ENCODE peak calls at places on chromosomes 2 and 18, in four cellular contexts. I is psoas muscle, Q is HL-60, J is aorta. Z is an unnamed sample.

GRCh38 chr2:207423886-207424285 is 105.9 kb upstream of the CREB1 start:
- DNase-seq in I (no peak), J (no peak), Q (peak), Z (peak)

GRCh38 chr2:208150956-208151355 is 5.0 kb upstream of the CRYGB start:
- DNase-seq in I (no peak), J (no peak), Q (peak), Z (no peak)

GRCh38 chr2:190410171-190410570 is 2.0 kb downstream of the MFSD6 start:
- DNase-seq in Q (peak), J (no peak), I (no peak), Z (no peak)

GRCh38 chr2:43149482-43150107 is 76.8 kb downstream of the ZFP36L2 start:
- DNase-seq in J (no peak), I (no peak), Q (no peak), Z (no peak)

GRCh38 chr2:185700883-185701282 is 37.7 kb upstream of the FSIP2 start:
- DNase-seq in J (no peak), I (no peak), Q (no peak), Z (no peak)

GRCh38 chr2:239893236-239893515 is 132.0 kb downstream of the NDUFA10 start:
- DNase-seq in J (no peak), Q (no peak), I (no peak), Z (no peak)

GRCh38 chr2:157822993-157823392 is 53.1 kb downstream of the ACVR1 start:
- DNase-seq in J (no peak), I (no peak), Q (no peak), Z (no peak)

GRCh38 chr18:55076643-55077218 is 117.5 kb upstream of the CCDC68 start:
- DNase-seq in Q (no peak), J (peak), I (no peak), Z (no peak)

GRCh38 chr2:208915401-208915800 is 508.4 kb upstream of the MAP2 start:
- DNase-seq in I (no peak), Q (no peak), J (no peak), Z (no peak)

GRCh38 chr18:42310956-42311355 is 355.9 kb downstream of the PIK3C3 start:
- DNase-seq in Q (no peak), J (no peak), I (peak), Z (peak)

GRCh38 chr18:75478996-75479870 is 51.7 kb upstream of the SMIM21 start:
- DNase-seq in J (no peak), Q (peak), I (no peak), Z (peak)

GRCh38 chr18:13112982-13113381 is 105.6 kb upstream of the LDLRAD4 start:
- DNase-seq in Q (no peak), J (no peak), I (peak), Z (no peak)

GRCh38 chr2:134401081-134401497 is 147.2 kb downstream of the MGAT5 start:
- DNase-seq in I (peak), J (peak), Q (no peak), Z (no peak)

GRCh38 chr18:79516441-79516931 is 120.8 kb downstream of the NFATC1 start:
- DNase-seq in J (no peak), Q (no peak), I (no peak), Z (no peak)

GRCh38 chr2:212294816-212295215 is 243.8 kb downstream of the ERBB4 start:
- DNase-seq in Q (no peak), J (no peak), I (no peak), Z (no peak)

GRCh38 chr2:203510256-203510940 is 24.7 kb downstream of the RAPH1 start:
- DNase-seq in Q (no peak), J (no peak), I (no peak), Z (no peak)

GRCh38 chr2:121093735-121094520 is 191.1 kb downstream of the TFCP2L1 start:
- DNase-seq in I (no peak), J (no peak), Q (no peak), Z (no peak)

GRCh38 chr2:202140522-202141292 is 67.7 kb downstream of the KIAA2012 start:
- DNase-seq in J (no peak), Q (no peak), I (no peak), Z (no peak)

GRCh38 chr2:207617011-207617671 is 8.1 kb downstream of the METTL21A start:
- DNase-seq in I (no peak), Q (no peak), J (no peak), Z (no peak)

GRCh38 chr2:31523871-31524492 is 56.8 kb downstream of the SRD5A2 start:
- DNase-seq in I (no peak), J (peak), Q (peak), Z (no peak)

GRCh38 chr18:48805826-48806535 is 144.8 kb downstream of the SMAD7 start:
- DNase-seq in Q (no peak), I (no peak), J (no peak), Z (no peak)

GRCh38 chr18:49072524-49072934 is 121.8 kb upstream of the SMAD7 start:
- DNase-seq in Q (no peak), I (no peak), J (no peak), Z (no peak)

GRCh38 chr2:3633089-3633981 is 24.7 kb upstream of the ALLC start:
- DNase-seq in Q (no peak), J (peak), I (no peak), Z (peak)

GRCh38 chr2:96315400-96316071 is 9.6 kb upstream of the ITPRIPL1 start:
- DNase-seq in J (no peak), Q (peak), I (no peak), Z (no peak)

GRCh38 chr2:27264253-27264752 is 1.5 kb upstream of the SLC30A3 start:
- DNase-seq in I (no peak), Q (no peak), J (no peak), Z (no peak)

GRCh38 chr2:1591978-1592907 is 152.1 kb downstream of the PXDN start:
- DNase-seq in J (peak), I (peak), Q (no peak), Z (no peak)

GRCh38 chr2:54673501-54673998 is 49.9 kb upstream of the EML6 start:
- DNase-seq in J (peak), I (peak), Q (no peak), Z (no peak)

GRCh38 chr2:160417745-160418397 is 75.7 kb downstream of the RBMS1 start:
- DNase-seq in Q (no peak), I (no peak), J (no peak), Z (no peak)

GRCh38 chr2:52260904-52261303 is 1229.0 kb upstream of the NRXN1 start:
- DNase-seq in I (no peak), J (no peak), Q (no peak), Z (no peak)

GRCh38 chr2:96839288-96839874 is 4.4 kb downstream of the ANKRD23 start:
- DNase-seq in I (peak), Q (peak), J (peak), Z (no peak)

GRCh38 chr2:175363719-175364118 is 182.2 kb upstream of the ATP5MC3 start:
- DNase-seq in I (no peak), Q (no peak), J (no peak), Z (no peak)

GRCh38 chr2:68385232-68385906 is 20.3 kb downstream of the PLEK start:
- DNase-seq in I (no peak), J (no peak), Q (peak), Z (no peak)
- H3K27ac ChIP-seq in I (no peak), J (no peak), Q (no peak), Z (no peak)

GRCh38 chr2:101515512-101515911 is 40.6 kb upstream of the RFX8 start:
- DNase-seq in J (no peak), I (peak), Q (no peak), Z (no peak)
- H3K27ac ChIP-seq in J (no peak), I (no peak), Q (no peak), Z (no peak)

DNA sequence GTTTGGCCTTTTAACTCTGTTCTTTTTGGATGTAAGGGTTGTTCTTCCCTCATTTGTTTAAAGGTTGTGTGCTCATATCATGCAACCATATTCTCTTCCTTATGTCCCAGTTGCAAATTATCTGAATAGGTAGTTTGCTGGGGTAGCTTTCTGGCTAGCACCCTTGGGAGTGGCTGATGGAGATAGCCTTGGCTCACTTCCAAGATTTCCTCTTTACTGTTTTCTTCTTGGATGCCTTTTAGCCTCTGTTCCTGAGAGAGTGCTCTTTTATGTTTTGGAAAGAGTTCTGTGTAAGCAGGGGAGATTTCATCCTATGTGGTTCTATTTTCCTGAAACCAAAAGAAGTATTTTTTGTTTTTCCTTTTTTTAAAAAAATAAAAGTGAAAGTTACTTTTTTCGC is 25.4 kb downstream of the USP14 start:
- DNase-seq in J (no peak), I (no peak), Q (no peak), Z (no peak)
- H3K27ac ChIP-seq in J (no peak), I (no peak), Q (no peak), Z (no peak)

DNA sequence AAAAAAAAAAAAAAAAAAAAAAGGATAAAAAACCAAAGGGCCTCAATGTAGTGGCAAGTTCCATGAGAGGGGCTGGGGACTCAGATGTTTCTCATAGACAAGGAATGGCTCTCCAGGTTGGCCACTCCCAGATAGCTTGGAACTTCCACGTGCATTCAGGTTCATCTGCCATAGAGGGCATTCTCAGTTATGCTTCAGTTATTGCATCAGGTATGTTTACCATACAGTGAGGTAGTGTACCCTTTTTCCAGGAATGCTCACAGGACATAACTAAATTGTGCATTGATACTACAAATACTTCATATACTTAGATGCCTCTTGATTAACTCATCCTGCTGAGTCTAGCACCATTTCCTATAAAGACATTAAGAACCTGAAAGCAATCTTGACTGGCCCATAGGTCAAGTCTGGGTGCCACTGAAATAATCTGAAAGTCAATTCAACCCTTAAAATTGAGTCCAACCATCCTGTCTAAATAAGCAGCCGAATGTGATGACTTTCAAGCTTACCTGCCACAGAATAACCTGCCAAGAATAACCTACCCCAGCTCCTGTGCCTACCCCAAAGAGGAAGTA is 14.6 kb upstream of the KLHL23 start:
- DNase-seq in Q (no peak), I (no peak), J (no peak), Z (no peak)
- H3K27ac ChIP-seq in Q (no peak), I (no peak), J (no peak), Z (no peak)

GRCh38 chr2:177353084-177353483 is 39.5 kb upstream of the AGPS start:
- DNase-seq in I (peak), Q (peak), J (no peak), Z (no peak)
- H3K27ac ChIP-seq in I (peak), Q (peak), J (no peak), Z (no peak)

DNA sequence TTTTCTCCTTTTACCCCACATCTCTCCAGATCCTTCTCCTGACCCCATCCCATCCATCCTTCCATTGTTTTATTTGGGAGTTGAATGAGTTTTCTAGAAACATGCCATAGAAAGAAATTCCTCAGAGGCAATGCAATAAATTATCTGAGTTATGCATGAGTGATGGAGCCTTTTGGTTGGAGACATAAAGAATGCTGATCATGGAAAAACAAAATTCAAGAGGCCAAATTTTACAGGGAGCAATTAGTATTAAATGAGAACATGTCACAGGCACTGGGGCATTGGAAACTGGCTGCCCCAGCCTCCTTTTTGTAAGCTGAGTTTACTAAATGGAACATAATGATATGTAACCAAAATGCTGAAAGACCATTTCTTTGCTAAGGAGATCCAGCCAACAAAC is 74.2 kb upstream of the LCLAT1 start:
- DNase-seq in Q (no peak), I (no peak), J (no peak), Z (no peak)
- H3K27ac ChIP-seq in Q (no peak), I (no peak), J (no peak), Z (no peak)